ENCODE peak calls at places on chromosomes 3 and 15, in five cellular contexts. R is ovary, T is cardiac muscle cell, V is kidney glomerular epithelial cell, I is Kasumi-1. D is an unnamed sample.

GRCh38 chr15:77094397-77095030 is 23.6 kb upstream of the TSPAN3 start:
- DNase-seq in I (no peak), R (no peak), V (no peak), T (no peak), D (no peak)

GRCh38 chr15:66105286-66105984 is 148.1 kb downstream of the MEGF11 start:
- DNase-seq in R (no peak), V (no peak), I (no peak), T (no peak), D (no peak)

GRCh38 chr15:80861776-80862175 is 82.6 kb downstream of the CEMIP start:
- DNase-seq in V (no peak), T (no peak), R (no peak), I (no peak), D (no peak)

GRCh38 chr3:146035366-146035765 is 125.6 kb downstream of the PLOD2 start:
- DNase-seq in T (no peak), I (no peak), R (no peak), V (no peak), D (no peak)

GRCh38 chr15:91278956-91279355 is 178.9 kb downstream of the SV2B start:
- DNase-seq in T (no peak), V (no peak), I (no peak), R (no peak), D (no peak)

GRCh38 chr3:46065294-46065705 is 38.0 kb upstream of the XCR1 start:
- DNase-seq in V (peak), T (peak), R (no peak), I (no peak), D (no peak)

GRCh38 chr3:129439381-129439816 is 349 bp downstream of the MBD4 start:
- DNase-seq in I (peak), R (no peak), V (no peak), T (no peak), D (peak)

GRCh38 chr15:39195988-39196486 is 384.8 kb upstream of the THBS1 start:
- DNase-seq in R (no peak), I (no peak), T (no peak), V (no peak), D (no peak)

GRCh38 chr15:40325700-40326099 is 2.2 kb downstream of the INAFM2 start:
- DNase-seq in I (no peak), T (no peak), V (no peak), R (no peak), D (no peak)